ENCODE peak calls at places on chromosome 15, in five cellular contexts. A, W, G, Z and P are unnamed samples.
A peak's percentile ranks its signal among the peaks of the same experiment; 100 is the strongest.

GRCh38 chr15:58114388-58114787 is 23.8 kb upstream of the AQP9 start:
- DNase-seq in A (no peak), G (no peak), Z (no peak), W (no peak), P (no peak)

GRCh38 chr15:59306520-59307163 is 66.0 kb downstream of the MYO1E start:
- DNase-seq in W (no peak), A (no peak), Z (no peak), G (no peak), P (no peak)

GRCh38 chr15:101244039-101244781 is 7.6 kb downstream of the CHSY1 start:
- DNase-seq in G (peak; percentile 30), Z (no peak), A (peak; percentile 34), W (no peak), P (no peak)

GRCh38 chr15:60477164-60477563 is 1.8 kb downstream of the ICE2 start:
- DNase-seq in W (no peak), G (no peak), Z (no peak), A (no peak), P (no peak)

GRCh38 chr15:75820206-75820605 is 23.0 kb upstream of the UBE2Q2 start:
- DNase-seq in Z (no peak), G (no peak), W (no peak), A (no peak), P (no peak)

GRCh38 chr15:68510558-68510957 is 68.2 kb upstream of the CORO2B start:
- DNase-seq in A (no peak), W (peak; percentile 31), G (no peak), Z (no peak), P (no peak)

GRCh38 chr15:77414781-77415442 is 5.0 kb downstream of the PEAK1 start:
- DNase-seq in Z (no peak), W (no peak), A (no peak), G (no peak), P (no peak)

GRCh38 chr15:77632760-77633133 is at the start of gene LINGO1:
- DNase-seq in A (no peak), Z (peak; percentile 32), G (peak; percentile 81), W (no peak), P (no peak)

GRCh38 chr15:88623061-88623460 is 1.9 kb downstream of the AEN start:
- DNase-seq in A (no peak), Z (no peak), W (peak; percentile 77), G (no peak), P (no peak)

GRCh38 chr15:88484781-88485246 is 17.3 kb downstream of the MRPS11 start:
- DNase-seq in W (peak; percentile 66), G (peak; percentile 73), Z (no peak), A (no peak), P (peak; percentile 97)

GRCh38 chr15:48537277-48538113 is 108.0 kb downstream of the FBN1 start:
- DNase-seq in W (no peak), G (no peak), Z (no peak), A (no peak), P (no peak)

GRCh38 chr15:47987908-47988532 is 132.8 kb upstream of the SLC24A5 start:
- DNase-seq in W (no peak), Z (peak; percentile 47), G (peak; percentile 58), A (no peak), P (peak; percentile 13)

GRCh38 chr15:39300451-39301153 is 280.3 kb upstream of the THBS1 start:
- DNase-seq in Z (no peak), G (no peak), W (no peak), A (no peak), P (no peak)

GRCh38 chr15:65310431-65311137 is 6.1 kb downstream of the RNU5B-1 start:
- DNase-seq in W (no peak), G (no peak), A (peak; percentile 32), Z (no peak), P (no peak)

GRCh38 chr15:92629975-92630626 is 25.5 kb downstream of the FAM174B start:
- DNase-seq in Z (no peak), A (peak; percentile 25), W (peak; percentile 36), G (peak; percentile 29), P (peak; percentile 85)

GRCh38 chr15:25557916-25558315 is 119.1 kb upstream of the UBE3A start:
- DNase-seq in Z (no peak), W (no peak), A (no peak), G (no peak), P (no peak)

GRCh38 chr15:45458746-45459403 is 63.7 kb downstream of the SLC30A4 start:
- DNase-seq in Z (peak; percentile 74), A (peak; percentile 87), W (peak; percentile 88), G (peak; percentile 89), P (peak; percentile 81)

GRCh38 chr15:49366496-49366895 is 56.5 kb upstream of the FGF7 start:
- DNase-seq in A (no peak), G (no peak), W (no peak), Z (no peak), P (no peak)

GRCh38 chr15:76161153-76162049 is 101.6 kb downstream of the TMEM266 start:
- DNase-seq in G (no peak), A (no peak), W (peak; percentile 82), Z (no peak), P (peak; percentile 26)

GRCh38 chr15:94346272-94346671 is 114.9 kb downstream of the MCTP2 start:
- DNase-seq in W (no peak), Z (no peak), G (no peak), A (no peak), P (no peak)

GRCh38 chr15:62391565-62392262 is 226.6 kb upstream of the C2CD4B start:
- DNase-seq in Z (peak; percentile 34), A (peak; percentile 79), G (peak; percentile 82), W (peak; percentile 62), P (peak; percentile 70)

GRCh38 chr15:36960947-36961227 is 139.5 kb downstream of the MEIS2 start:
- DNase-seq in A (no peak), W (no peak), Z (no peak), G (no peak), P (no peak)

GRCh38 chr15:96171271-96171739 is 159.2 kb upstream of the NR2F2 start:
- DNase-seq in Z (no peak), W (no peak), G (peak; percentile 63), A (no peak), P (peak; percentile 71)

GRCh38 chr15:87943629-87944028 is 312.9 kb downstream of the NTRK3 start:
- DNase-seq in A (no peak), G (no peak), Z (no peak), W (no peak), P (peak; percentile 65)

GRCh38 chr15:67120839-67121540 is 55.6 kb downstream of the SMAD3 start:
- DNase-seq in Z (peak; percentile 88), G (no peak), A (peak; percentile 96), W (peak; percentile 90), P (no peak)
- H3K4me3 ChIP-seq in Z (no peak overlapping the region), G (no peak overlapping the region), A (peak overlapping the region; percentile 50), W (no peak overlapping the region), P (no peak overlapping the region)

GRCh38 chr15:90178468-90179435 is 22.4 kb upstream of the SEMA4B start:
- DNase-seq in A (peak; percentile 41), W (no peak), Z (no peak), G (no peak), P (no peak)
- H3K27ac ChIP-seq in A (no peak overlapping the region), W (no peak overlapping the region), Z (no peak overlapping the region), G (no peak overlapping the region), P (no peak overlapping the region)

DNA sequence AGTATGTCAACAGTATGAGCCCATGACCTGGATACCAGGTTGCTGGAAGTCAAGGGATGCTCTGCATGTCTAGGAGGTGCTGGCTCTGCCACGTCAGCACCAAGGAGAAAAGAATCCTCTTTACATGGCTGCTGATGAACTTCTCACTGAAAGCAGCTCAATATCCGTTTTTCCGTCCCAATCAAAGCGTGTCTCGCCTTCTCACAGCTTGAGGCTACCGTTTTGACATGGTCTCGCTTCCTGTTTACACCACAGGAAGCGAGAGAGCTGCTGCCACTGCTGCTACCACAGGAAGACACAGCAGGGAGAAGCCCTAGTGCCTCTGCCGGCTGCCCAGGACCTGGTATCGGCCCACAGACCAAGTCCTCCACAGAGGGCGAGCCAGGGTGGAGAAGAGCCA is 27.3 kb downstream of the STARD5 start:
- DNase-seq in A (peak; percentile 94), W (peak; percentile 73), G (peak; percentile 53), Z (peak; percentile 47), P (no peak)
- H3K4me1 ChIP-seq in A (peaks cover 94% of the 10 kb centered on the region), W (peaks cover 18% of the 10 kb centered on the region), G (no peaks in the 10 kb centered on the region), Z (peaks cover 6% of the 10 kb centered on the region), P (peaks cover 3% of the 10 kb centered on the region)

GRCh38 chr15:41774873-41775417 is 661 bp downstream of the MAPKBP1 start:
- DNase-seq in A (peak; percentile 73), W (no peak), G (no peak), Z (no peak), P (no peak)

GRCh38 chr15:41774062-41774872 is at the start of gene MAPKBP1:
- DNase-seq in Z (peak; percentile 97), G (peak; percentile 99), A (peak; percentile 100), W (peak; percentile 99), P (peak; percentile 99)

GRCh38 chr15:41773729-41774061 is 589 bp upstream of the MAPKBP1 start:
- DNase-seq in Z (no peak), A (no peak), W (no peak), G (no peak), P (no peak)

GRCh38 chr15:41772720-41773331 is 1.5 kb upstream of the MAPKBP1 start:
- DNase-seq in Z (peak; percentile 53), W (peak; percentile 80), A (no peak), G (peak; percentile 79), P (peak; percentile 83)

GRCh38 chr15:41773332-41773728 is 954 bp upstream of the MAPKBP1 start:
- DNase-seq in G (no peak), W (no peak), Z (no peak), A (no peak), P (no peak)
- H3K4me3 ChIP-seq in G (peak overlapping the region; percentile 82), W (no peak overlapping the region), Z (peak overlapping the region; percentile 83), A (peak overlapping the region; percentile 80), P (peak overlapping the region; percentile 64)

GRCh38 chr15:98737122-98737521 is 88.8 kb downstream of the IGF1R start:
- DNase-seq in Z (no peak), W (peak; percentile 49), G (peak; percentile 49), A (no peak), P (no peak)

GRCh38 chr15:98735304-98735703 is 87.0 kb downstream of the IGF1R start:
- DNase-seq in A (no peak), W (peak; percentile 49), Z (no peak), G (no peak), P (no peak)

GRCh38 chr15:98738689-98739411 is 90.5 kb downstream of the IGF1R start:
- DNase-seq in A (no peak), W (no peak), G (peak; percentile 32), Z (no peak), P (no peak)

GRCh38 chr15:98735895-98736617 is 87.7 kb downstream of the IGF1R start:
- DNase-seq in A (no peak), W (no peak), Z (no peak), G (peak; percentile 24), P (no peak)

DNA sequence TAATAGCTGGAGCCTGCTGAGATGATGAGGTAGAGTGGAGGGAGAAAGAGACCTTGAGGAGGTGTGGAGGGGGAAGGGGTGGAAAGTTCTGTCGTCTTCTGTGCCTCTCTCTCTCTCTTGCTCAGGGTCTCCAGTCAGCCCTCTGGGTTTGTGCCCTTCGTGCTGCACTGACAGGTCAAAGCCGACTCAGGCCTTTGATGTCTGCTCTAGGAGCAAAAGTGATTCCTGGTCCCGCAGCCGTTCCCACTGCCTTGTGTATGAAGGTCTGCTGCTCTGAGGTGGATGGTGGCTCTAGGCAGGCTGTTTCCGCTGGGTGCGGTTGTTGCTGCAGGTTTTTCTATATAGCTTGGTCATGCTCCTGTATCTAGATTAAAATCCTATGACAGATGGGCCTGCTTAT is 89.4 kb downstream of the IGF1R start:
- DNase-seq in W (peak; percentile 55), G (peak; percentile 47), Z (no peak), A (no peak), P (no peak)
- H3K27ac ChIP-seq in W (no peak overlapping the region), G (no peak overlapping the region), Z (no peak overlapping the region), A (no peak overlapping the region), P (no peak overlapping the region)